ENCODE peak calls at places on chromosomes 2 and 18, in six cellular contexts. G, C, Y, L, J and S are unnamed samples.

GRCh38 chr2:233565685-233566140 is 869 bp downstream of the USP40 start:
- DNase-seq in G (no peak), C (no peak), Y (no peak), L (no peak), J (no peak), S (no peak)

GRCh38 chr2:136384541-136385303 is 266.8 kb upstream of the CXCR4 start:
- DNase-seq in G (peak), C (no peak), Y (peak), L (no peak), J (peak), S (no peak)

GRCh38 chr2:55010915-55011314 is 39.3 kb downstream of the RTN4 start:
- DNase-seq in G (no peak), C (no peak), Y (no peak), L (no peak), J (no peak), S (no peak)

GRCh38 chr2:119223521-119224390 is at the start of gene STEAP3:
- DNase-seq in G (peak), C (peak), Y (peak), L (no peak), J (peak), S (no peak)

GRCh38 chr2:177429688-177430325 is 37.2 kb downstream of the AGPS start:
- DNase-seq in G (no peak), C (no peak), Y (no peak), L (peak), J (no peak), S (peak)

GRCh38 chr2:232022733-232023132 is 61.2 kb downstream of the DIS3L2 start:
- DNase-seq in G (no peak), C (no peak), Y (peak), L (no peak), J (no peak), S (no peak)

GRCh38 chr2:168673265-168674222 is 128.9 kb upstream of the NOSTRIN start:
- DNase-seq in G (no peak), C (no peak), Y (no peak), L (no peak), J (no peak), S (no peak)

GRCh38 chr2:55880416-55881143 is 43.0 kb downstream of the EFEMP1 start:
- DNase-seq in G (no peak), C (no peak), Y (no peak), L (no peak), J (no peak), S (no peak)

GRCh38 chr2:99821572-99822369 is 320.6 kb downstream of the AFF3 start:
- DNase-seq in G (peak), C (no peak), Y (no peak), L (no peak), J (peak), S (peak)

GRCh38 chr2:96985630-96986385 is 572 bp downstream of the FAM178B start:
- DNase-seq in G (no peak), C (no peak), Y (no peak), L (no peak), J (no peak), S (no peak)

GRCh38 chr18:25561923-25562322 is 210.0 kb upstream of the ZNF521 start:
- DNase-seq in G (peak), C (no peak), Y (peak), L (no peak), J (peak), S (no peak)

GRCh38 chr2:66515743-66516142 is 80.8 kb downstream of the MEIS1 start:
- DNase-seq in G (no peak), C (no peak), Y (no peak), L (no peak), J (no peak), S (no peak)

GRCh38 chr2:112152476-112153178 is 14.4 kb downstream of the FBLN7 start:
- DNase-seq in G (no peak), C (no peak), Y (no peak), L (no peak), J (peak), S (no peak)

DNA sequence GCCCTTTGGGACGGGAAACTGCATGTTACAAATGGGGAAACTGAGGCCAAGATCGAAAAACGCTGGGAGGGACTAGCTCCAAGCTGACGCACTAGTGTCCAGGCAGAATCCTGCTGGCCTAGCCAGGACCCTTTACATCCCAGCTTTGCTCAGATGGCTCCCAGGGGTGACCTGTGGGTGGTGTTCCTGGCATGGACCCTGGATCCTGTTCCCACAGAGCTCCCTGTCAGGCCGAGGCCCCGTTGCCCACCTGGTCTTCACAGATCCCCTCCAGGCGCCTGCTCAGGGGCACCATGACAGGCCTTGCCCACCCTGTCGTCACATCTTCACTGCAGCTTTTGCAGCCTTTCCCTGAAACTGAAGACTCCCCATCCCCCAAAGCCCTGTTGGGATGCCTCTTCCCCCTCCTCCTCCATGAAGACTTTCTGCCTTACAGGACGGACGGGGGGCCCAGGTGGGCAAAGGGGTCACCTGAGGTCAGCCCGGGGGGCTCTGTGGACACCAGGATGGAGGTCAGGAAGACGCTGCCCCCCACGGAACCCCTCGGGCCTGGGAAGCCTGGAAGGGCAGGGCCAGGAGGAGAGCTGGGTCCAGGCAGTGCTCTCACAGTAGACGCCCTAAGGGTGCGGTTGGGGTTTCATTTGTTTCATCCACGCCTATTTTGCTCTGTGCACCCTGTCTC is 12.9 kb upstream of the KIF1A start:
- DNase-seq in G (no peak), C (peak), Y (no peak), L (no peak), J (no peak), S (no peak)
- H3K4me3 ChIP-seq in G (peak), C (no peak), Y (no peak), L (no peak), J (no peak), S (no peak)

GRCh38 chr18:58402247-58402646 is 226.6 kb downstream of the ALPK2 start:
- DNase-seq in G (no peak), C (peak), Y (peak), L (peak), J (peak), S (no peak)
- TF ChIP-seq CTCF in G (no peak), C (no peak), Y (no peak), L (no peak), J (no peak), S (no peak)

DNA sequence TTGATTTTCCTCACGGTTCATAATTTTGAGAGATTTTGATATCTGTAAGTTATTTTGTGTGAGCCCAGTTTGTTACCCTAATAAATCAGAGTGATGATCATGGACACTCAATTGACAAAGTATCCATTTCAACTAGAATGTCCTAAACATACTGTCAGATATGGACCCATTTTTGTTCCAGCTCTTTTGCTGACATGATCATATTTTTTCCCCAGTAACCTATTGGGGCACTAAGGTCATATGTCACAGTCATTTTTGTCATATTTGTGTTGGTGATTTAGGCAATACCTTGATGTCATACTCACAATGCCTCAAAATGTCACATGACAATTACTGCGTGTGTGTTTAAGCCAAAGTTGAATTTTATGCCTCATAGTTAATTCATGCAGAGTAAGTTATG is 218.7 kb downstream of the ARHGAP15 start:
- DNase-seq in G (no peak), C (no peak), Y (no peak), L (no peak), J (no peak), S (no peak)
- H3K4me3 ChIP-seq in G (peak), C (no peak), Y (no peak), L (no peak), J (no peak), S (no peak)

GRCh38 chr18:63994783-63995399 is 25.0 kb downstream of the SERPINB8 start:
- DNase-seq in G (peak), C (peak), Y (peak), L (no peak), J (peak), S (no peak)

GRCh38 chr18:63999871-64000270 is 30.0 kb downstream of the SERPINB8 start:
- DNase-seq in G (no peak), C (no peak), Y (no peak), L (no peak), J (no peak), S (no peak)

GRCh38 chr18:63992751-63993150 is 22.9 kb downstream of the SERPINB8 start:
- DNase-seq in G (no peak), C (no peak), Y (no peak), L (no peak), J (peak), S (no peak)

GRCh38 chr18:63997041-63997440 is 27.2 kb downstream of the SERPINB8 start:
- DNase-seq in G (no peak), C (no peak), Y (no peak), L (no peak), J (no peak), S (no peak)

GRCh38 chr18:63997606-63998005 is 27.7 kb downstream of the SERPINB8 start:
- DNase-seq in G (no peak), C (no peak), Y (no peak), L (peak), J (no peak), S (no peak)
- TF ChIP-seq CTCF in G (no peak), C (no peak), Y (no peak), L (no peak), J (no peak), S (no peak)

GRCh38 chr18:62751341-62751821 is 36.0 kb downstream of the PHLPP1 start:
- DNase-seq in G (peak), C (no peak), Y (no peak), L (no peak), J (peak), S (no peak)
- H3K4me3 ChIP-seq in G (peak), C (no peak), Y (no peak), L (no peak), J (no peak), S (no peak)